ENCODE peak calls at places on chromosome 19, in eight cellular contexts. C, Y, I, W, R, K, D and X are unnamed samples.

GRCh38 chr19:45814851-45815481 is at the start of gene RSPH6A:
- DNase-seq in R (no peak), D (no peak), K (no peak), Y (no peak), I (no peak), W (no peak), C (no peak), X (no peak)

GRCh38 chr19:38889803-38890202 is 9.6 kb downstream of the SIRT2 start:
- DNase-seq in K (no peak), D (no peak), C (no peak), R (no peak), I (no peak), W (no peak), Y (no peak), X (no peak)

GRCh38 chr19:2436926-2437325 is 9.5 kb upstream of the TIMM13 start:
- DNase-seq in W (no peak), D (no peak), C (no peak), K (no peak), Y (no peak), I (no peak), R (no peak), X (no peak)

GRCh38 chr19:30112666-30113065 is 170.6 kb downstream of the URI1 start:
- DNase-seq in Y (no peak), R (no peak), D (no peak), K (no peak), I (no peak), W (no peak), C (no peak), X (no peak)

GRCh38 chr19:13007292-13008045 is 12.2 kb downstream of the NFIX start:
- DNase-seq in D (no peak), I (no peak), W (no peak), Y (no peak), K (no peak), C (no peak), R (no peak), X (no peak)

GRCh38 chr19:57103573-57104277 is 16.1 kb upstream of the USP29 start:
- DNase-seq in C (peak), R (no peak), W (peak), Y (peak), K (peak), D (peak), I (peak), X (peak)

GRCh38 chr19:489418-490196 is 6.7 kb upstream of the MADCAM1 start:
- DNase-seq in W (no peak), K (peak), I (no peak), R (no peak), D (no peak), C (no peak), Y (no peak), X (peak)

GRCh38 chr19:29014857-29015436 is 198.0 kb downstream of the UQCRFS1 start:
- DNase-seq in Y (no peak), K (no peak), W (no peak), I (no peak), R (no peak), D (no peak), C (no peak), X (no peak)

GRCh38 chr19:9407827-9408226 is 27.5 kb downstream of the ZNF266 start:
- DNase-seq in C (no peak), W (no peak), Y (no peak), R (no peak), D (no peak), K (no peak), I (no peak), X (no peak)

GRCh38 chr19:12984683-12985048 is 10.6 kb upstream of the NFIX start:
- DNase-seq in K (no peak), I (no peak), Y (no peak), W (no peak), C (no peak), D (no peak), R (no peak), X (no peak)

GRCh38 chr19:46691104-46691503 is 25.8 kb downstream of the PRKD2 start:
- DNase-seq in Y (no peak), R (no peak), C (no peak), K (no peak), I (no peak), W (no peak), D (no peak), X (no peak)

GRCh38 chr19:42311612-42312160 is 1.4 kb upstream of the TMEM145 start:
- DNase-seq in Y (no peak), C (no peak), R (no peak), I (no peak), W (no peak), D (no peak), K (no peak), X (no peak)

GRCh38 chr19:53192771-53193533 is at the start of gene ZNF665:
- DNase-seq in Y (peak), D (peak), R (peak), W (peak), C (peak), K (peak), I (no peak), X (peak)

GRCh38 chr19:19106061-19106551 is 32.2 kb downstream of the TMEM161A start:
- DNase-seq in K (no peak), I (no peak), D (no peak), Y (no peak), R (no peak), C (no peak), W (no peak), X (peak)

GRCh38 chr19:18526316-18526715 is 4.4 kb upstream of the ELL start:
- DNase-seq in D (no peak), I (no peak), Y (no peak), W (no peak), K (no peak), R (no peak), C (no peak), X (no peak)